ENCODE peak calls at places on chromosomes 7 and 10, in five cellular contexts. I is fibroblast of pulmonary artery, R is kidney, S is neural crest cell, D is Kasumi-1. W is an unnamed sample.

GRCh38 chr10:77485847-77486246 is 151.8 kb downstream of the KCNMA1 start:
- DNase-seq in I (no peak), S (no peak), D (no peak), R (no peak), W (no peak)

GRCh38 chr7:516606-517456 is 2.8 kb downstream of the PDGFA start:
- DNase-seq in S (no peak), D (no peak), R (peak; percentile 85), I (peak; percentile 70), W (peak; percentile 72)

GRCh38 chr7:36283711-36284130 is 105.9 kb upstream of the ANLN start:
- DNase-seq in D (peak; percentile 99), S (no peak), I (no peak), R (peak; percentile 82), W (peak; percentile 65)

GRCh38 chr7:150735596-150736358 is 1.4 kb upstream of the GIMAP5 start:
- DNase-seq in R (no peak), S (no peak), D (no peak), I (no peak), W (no peak)

GRCh38 chr10:17056781-17057191 is 72.8 kb downstream of the CUBN start:
- DNase-seq in D (no peak), S (no peak), R (no peak), I (peak; percentile 65), W (no peak)

GRCh38 chr7:106720641-106721040 is 59.7 kb upstream of the CCDC71L start:
- DNase-seq in I (no peak), D (peak; percentile 6), S (no peak), R (no peak), W (no peak)

GRCh38 chr10:43284341-43284910 is 17.6 kb upstream of the RASGEF1A start:
- DNase-seq in I (peak; percentile 17), R (no peak), D (peak; percentile 29), S (no peak), W (no peak)

GRCh38 chr10:78177013-78177370 is 143.3 kb downstream of the RPS24 start:
- DNase-seq in D (no peak), R (no peak), S (peak; percentile 48), I (no peak), W (no peak)

GRCh38 chr7:15168489-15168888 is 265.9 kb upstream of the DGKB start:
- DNase-seq in D (peak; percentile 6), I (no peak), S (no peak), R (no peak), W (no peak)

GRCh38 chr7:135645296-135645904 is 16.9 kb upstream of the STMP1 start:
- DNase-seq in D (peak; percentile 82), S (no peak), R (no peak), I (peak; percentile 74), W (no peak)

GRCh38 chr10:62501547-62501946 is 127.4 kb downstream of the ZNF365 start:
- DNase-seq in I (peak; percentile 20), S (no peak), D (no peak), R (no peak), W (no peak)

GRCh38 chr10:13450078-13450477 is 78.7 kb downstream of the BEND7 start:
- DNase-seq in I (peak; percentile 50), S (no peak), R (no peak), D (no peak), W (no peak)

GRCh38 chr10:46314046-46314445 is 27.2 kb downstream of the ANTXRL start:
- DNase-seq in R (no peak), D (no peak), S (no peak), I (no peak), W (no peak)

W was measured in left cardiac atrium.